ENCODE peak calls at places on chromosomes 11 and 22, in seven cellular contexts. J is AG10803, M is EH, Q is endothelial cell, L is ELR, O is right cardiac atrium, U is GM04504. I is an unnamed sample.

GRCh38 chr22:47548953-47549740 is 786.7 kb downstream of the TBC1D22A start:
- DNase-seq in J (no peak), M (no peak), Q (no peak), L (no peak), O (no peak), U (no peak), I (no peak)

GRCh38 chr11:134559617-134559992 is 147.6 kb upstream of the B3GAT1 start:
- DNase-seq in J (no peak), M (no peak), Q (no peak), L (no peak), O (no peak), U (no peak), I (no peak)

GRCh38 chr22:46006379-46007002 is 29.5 kb upstream of the WNT7B start:
- DNase-seq in J (peak), M (peak), Q (peak), L (peak), O (peak), U (peak), I (peak)

GRCh38 chr11:75462117-75462653 is 29.2 kb upstream of the KLHL35 start:
- DNase-seq in J (no peak), M (no peak), Q (no peak), L (no peak), O (no peak), U (no peak), I (no peak)

GRCh38 chr11:65558002-65558784 is at the start of gene LTBP3:
- DNase-seq in J (peak), M (peak), Q (no peak), L (peak), O (peak), U (peak), I (peak)

GRCh38 chr22:24159650-24160049 is 21.6 kb upstream of the SUSD2 start:
- DNase-seq in J (no peak), M (peak), Q (no peak), L (no peak), O (no peak), U (no peak), I (no peak)

GRCh38 chr11:10108901-10109665 is 184.9 kb downstream of the SBF2 start:
- DNase-seq in J (peak), M (peak), Q (no peak), L (no peak), O (no peak), U (peak), I (no peak)

GRCh38 chr11:65489706-65490310 is 9.0 kb upstream of the MALAT1 start:
- DNase-seq in J (peak), M (peak), Q (no peak), L (peak), O (peak), U (no peak), I (no peak)

GRCh38 chr11:102428696-102429095 is 23.9 kb downstream of the TMEM123 start:
- DNase-seq in J (no peak), M (no peak), Q (no peak), L (no peak), O (no peak), U (no peak), I (no peak)

GRCh38 chr11:118641463-118642019 is 34.1 kb downstream of the PHLDB1 start:
- DNase-seq in J (no peak), M (no peak), Q (no peak), L (no peak), O (peak), U (no peak), I (no peak)

GRCh38 chr11:14312736-14313438 is 46.1 kb downstream of the RRAS2 start:
- DNase-seq in J (peak), M (peak), Q (no peak), L (peak), O (no peak), U (no peak), I (no peak)

GRCh38 chr11:3840289-3840869 is 380 bp downstream of the RHOG start:
- DNase-seq in J (no peak), M (no peak), Q (no peak), L (no peak), O (no peak), U (no peak), I (no peak)